ENCODE peak calls at places on chromosomes 16 and 17, in ten cellular contexts. N is naive thymus-derived CD4-positive, alpha-beta T cell; W is chondrocyte; M is thoracic aorta; Z is ovary; S is osteocyte; G is D341Med; E is NCI-H1694 treated with DMSO at 0.1 percent for 48 hours; J is activated T-helper 1 cell treated with anti-CD3 and anti-CD28 coated beads, Interleukin-12 subunit alpha, Interleukin-12 subunit beta, Interleukin-2, Interleukin-4 antibody, amounts not matched to agents 30 ng/mL and 10 ng/mL and 1 ng/mL, durations not matched to agents 14 hours and 24 hours and 36 hours; L is caudate nucleus. X is an unnamed sample.

GRCh38 chr17:77214743-77215142 is 74.0 kb downstream of the SEC14L1 start:
- DNase-seq in N (peak; percentile 12), W (peak; percentile 39), M (no peak), Z (no peak), S (no peak), G (peak; percentile 84), E (peak; percentile 8), J (no peak), L (no peak), X (no peak)

GRCh38 chr17:56679767-56680422 is 86.4 kb downstream of the NOG start:
- DNase-seq in N (no peak), W (no peak), M (no peak), Z (no peak), S (no peak), G (no peak), E (no peak), J (no peak), L (no peak), X (no peak)

GRCh38 chr16:88383401-88384221 is 852 bp downstream of the ZNF469 start:
- DNase-seq in N (no peak), W (peak; percentile 90), M (no peak), Z (peak; percentile 72), S (no peak), G (peak; percentile 72), E (no peak), J (no peak), L (no peak), X (no peak)

GRCh38 chr16:67151431-67152097 is 766 bp upstream of the B3GNT9 start:
- DNase-seq in N (no peak), W (no peak), M (no peak), Z (no peak), S (no peak), G (no peak), E (no peak), J (no peak), L (no peak), X (no peak)

GRCh38 chr17:42754782-42755181 is 6.2 kb upstream of the RAMP2 start:
- DNase-seq in N (no peak), W (no peak), M (no peak), Z (no peak), S (no peak), G (no peak), E (no peak), J (no peak), L (no peak), X (no peak)

GRCh38 chr17:74042744-74043486 is 160.6 kb upstream of the RPL38 start:
- DNase-seq in N (no peak), W (no peak), M (peak; percentile 52), Z (no peak), S (no peak), G (no peak), E (no peak), J (no peak), L (peak; percentile 50), X (no peak)

GRCh38 chr16:79163666-79164377 is 436.7 kb downstream of the MAF start:
- DNase-seq in N (no peak), W (no peak), M (no peak), Z (no peak), S (no peak), G (no peak), E (no peak), J (no peak), L (no peak), X (no peak)

GRCh38 chr17:76820039-76820438 is 48.2 kb upstream of the MGAT5B start:
- DNase-seq in N (no peak), W (no peak), M (no peak), Z (no peak), S (no peak), G (peak; percentile 63), E (peak; percentile 82), J (no peak), L (no peak), X (no peak)

GRCh38 chr17:73280191-73280590 is 18.5 kb upstream of the CPSF4L start:
- DNase-seq in N (no peak), W (no peak), M (no peak), Z (peak; percentile 42), S (no peak), G (no peak), E (no peak), J (no peak), L (no peak), X (no peak)

GRCh38 chr17:7825206-7825980 is 8.6 kb upstream of the KDM6B start:
- DNase-seq in N (no peak), W (peak; percentile 5), M (no peak), Z (no peak), S (no peak), G (no peak), E (no peak), J (no peak), L (no peak), X (no peak)

GRCh38 chr17:40092581-40092980 is 7.8 kb downstream of the NR1D1 start:
- DNase-seq in N (no peak), W (no peak), M (no peak), Z (peak; percentile 55), S (no peak), G (no peak), E (peak; percentile 25), J (no peak), L (peak; percentile 52), X (no peak)

GRCh38 chr17:77651983-77652382 is 306.5 kb upstream of the TNRC6C start:
- DNase-seq in N (no peak), W (peak; percentile 14), M (no peak), Z (no peak), S (no peak), G (no peak), E (no peak), J (no peak), L (no peak), X (no peak)

GRCh38 chr16:69176033-69176780 is 10.8 kb upstream of the SNTB2 start:
- DNase-seq in N (no peak), W (no peak), M (no peak), Z (no peak), S (no peak), G (no peak), E (no peak), J (no peak), L (no peak), X (no peak)

GRCh38 chr17:33487187-33487586 is 194.1 kb upstream of the ASIC2 start:
- DNase-seq in N (no peak), W (no peak), M (no peak), Z (no peak), S (no peak), G (no peak), E (no peak), J (no peak), L (no peak), X (no peak)

GRCh38 chr16:9826630-9827029 is 355.6 kb downstream of the GRIN2A start:
- DNase-seq in N (no peak), W (no peak), M (no peak), Z (no peak), S (no peak), G (no peak), E (no peak), J (no peak), L (no peak), X (no peak)

GRCh38 chr16:68093816-68094613 is 8.8 kb downstream of the NFATC3 start:
- DNase-seq in N (peak; percentile 38), W (no peak), M (no peak), Z (no peak), S (no peak), G (peak; percentile 36), E (no peak), J (no peak), L (no peak), X (peak; percentile 45)

GRCh38 chr17:68792873-68793272 is 162.3 kb downstream of the ABCA8 start:
- DNase-seq in N (no peak), W (no peak), M (no peak), Z (no peak), S (no peak), G (no peak), E (no peak), J (no peak), L (no peak), X (no peak)

GRCh38 chr17:41665566-41666335 is 22.9 kb upstream of the EIF1 start:
- DNase-seq in N (peak; percentile 86), W (no peak), M (peak; percentile 23), Z (peak; percentile 92), S (peak; percentile 97), G (peak; percentile 100), E (peak; percentile 69), J (peak; percentile 88), L (peak; percentile 59), X (peak; percentile 91)

GRCh38 chr17:12730931-12731521 is 58.3 kb upstream of the ARHGAP44 start:
- DNase-seq in N (no peak), W (no peak), M (peak; percentile 87), Z (no peak), S (no peak), G (no peak), E (no peak), J (no peak), L (no peak), X (no peak)